ENCODE peak calls at places on chromosomes 2 and 18, in eight cellular contexts. F is HCEC 1CT; W is heart left ventricle; U is AG04450; M is AG04449; G is iPS DF 6.9; Z is activated naive CD4-positive, alpha-beta T cell; I is M059J. D is an unnamed sample.

GRCh38 chr2:241762321-241762932 is 14.2 kb upstream of the GAL3ST2 start:
- DNase-seq in F (no peak), W (no peak), U (no peak), M (no peak), G (no peak), Z (no peak), I (no peak), D (no peak)

GRCh38 chr18:46278481-46279465 is 174.6 kb downstream of the HAUS1 start:
- DNase-seq in F (peak), W (no peak), U (peak), M (no peak), G (no peak), Z (no peak), I (peak), D (no peak)

GRCh38 chr2:74448771-74449170 is 6.1 kb upstream of the INO80B start:
- DNase-seq in F (peak), W (no peak), U (no peak), M (no peak), G (no peak), Z (no peak), I (no peak), D (no peak)

GRCh38 chr2:218009191-218010114 is 6.7 kb upstream of the TNS1 start:
- DNase-seq in F (no peak), W (no peak), U (no peak), M (no peak), G (no peak), Z (no peak), I (no peak), D (no peak)

GRCh38 chr18:79832169-79832568 is 34.4 kb downstream of the KCNG2 start:
- DNase-seq in F (no peak), W (no peak), U (no peak), M (no peak), G (no peak), Z (no peak), I (no peak), D (no peak)

GRCh38 chr18:13260114-13260926 is 41.8 kb downstream of the LDLRAD4 start:
- DNase-seq in F (no peak), W (peak), U (no peak), M (no peak), G (no peak), Z (no peak), I (peak), D (no peak)

GRCh38 chr2:26459991-26460612 is 17.8 kb downstream of the OTOF start:
- DNase-seq in F (no peak), W (no peak), U (no peak), M (no peak), G (peak), Z (no peak), I (peak), D (no peak)

GRCh38 chr2:138730497-138731030 is 49.6 kb downstream of the NXPH2 start:
- DNase-seq in F (no peak), W (no peak), U (no peak), M (no peak), G (no peak), Z (no peak), I (no peak), D (no peak)

GRCh38 chr2:164803772-164804466 is 37.7 kb downstream of the COBLL1 start:
- DNase-seq in F (peak), W (no peak), U (no peak), M (no peak), G (no peak), Z (no peak), I (no peak), D (no peak)

GRCh38 chr2:133421516-133422324 is 146.5 kb downstream of the NCKAP5 start:
- DNase-seq in F (no peak), W (peak), U (peak), M (no peak), G (no peak), Z (no peak), I (peak), D (no peak)

GRCh38 chr18:40096675-40097074 is 1858.4 kb upstream of the PIK3C3 start:
- DNase-seq in F (no peak), W (no peak), U (no peak), M (no peak), G (no peak), Z (no peak), I (no peak), D (no peak)

GRCh38 chr2:74440005-74440377 is 1.7 kb downstream of the RTKN start:
- DNase-seq in F (peak), W (no peak), U (no peak), M (no peak), G (no peak), Z (no peak), I (peak), D (no peak)

GRCh38 chr2:42568431-42569115 is at the start of gene MTA3:
- DNase-seq in F (peak), W (peak), U (no peak), M (no peak), G (no peak), Z (peak), I (peak), D (no peak)